ENCODE peak calls at places on chromosomes 2 and 18, in eight cellular contexts. One of them, this sample, is unnamed.

GRCh38 chr2:235142588-235142987 is 190.8 kb downstream of the SH3BP4 start:
- DNase-seq in body of pancreas: peak
- DNase-seq in testis: no peak
- DNase-seq in GM12892: no peak
- DNase-seq in A549: no peak
- DNase-seq in IMR-90: no peak
- DNase-seq in lower leg skin: no peak
- DNase-seq in spleen: no peak
- DNase-seq in this sample: no peak

GRCh38 chr2:105450495-105450894 is 51.6 kb upstream of the FHL2 start:
- DNase-seq in body of pancreas: no peak
- DNase-seq in lower leg skin: no peak
- DNase-seq in testis: no peak
- DNase-seq in GM12892: no peak
- DNase-seq in A549: no peak
- DNase-seq in spleen: no peak
- DNase-seq in IMR-90: no peak
- DNase-seq in this sample: no peak

GRCh38 chr2:55923978-55924325 is 370 bp upstream of the EFEMP1 start:
- DNase-seq in IMR-90: no peak
- DNase-seq in GM12892: no peak
- DNase-seq in lower leg skin: no peak
- DNase-seq in testis: no peak
- DNase-seq in body of pancreas: no peak
- DNase-seq in spleen: no peak
- DNase-seq in A549: no peak
- DNase-seq in this sample: no peak

GRCh38 chr2:221716434-221717303 is 144.6 kb upstream of the EPHA4 start:
- DNase-seq in testis: no peak
- DNase-seq in body of pancreas: no peak
- DNase-seq in A549: peak
- DNase-seq in GM12892: no peak
- DNase-seq in spleen: no peak
- DNase-seq in IMR-90: peak
- DNase-seq in lower leg skin: no peak
- DNase-seq in this sample: no peak

GRCh38 chr2:176390276-176390675 is 121.0 kb downstream of the MTX2 start:
- DNase-seq in lower leg skin: no peak
- DNase-seq in body of pancreas: no peak
- DNase-seq in spleen: no peak
- DNase-seq in A549: no peak
- DNase-seq in GM12892: no peak
- DNase-seq in IMR-90: peak
- DNase-seq in testis: no peak
- DNase-seq in this sample: no peak

GRCh38 chr2:2782007-2782406 is 450.9 kb upstream of the MYT1L start:
- DNase-seq in IMR-90: no peak
- DNase-seq in testis: no peak
- DNase-seq in GM12892: no peak
- DNase-seq in spleen: no peak
- DNase-seq in lower leg skin: no peak
- DNase-seq in A549: no peak
- DNase-seq in body of pancreas: no peak
- DNase-seq in this sample: no peak

GRCh38 chr18:10076502-10077030 is 162.8 kb downstream of the VAPA start:
- DNase-seq in lower leg skin: no peak
- DNase-seq in body of pancreas: peak
- DNase-seq in GM12892: no peak
- DNase-seq in IMR-90: no peak
- DNase-seq in testis: no peak
- DNase-seq in A549: no peak
- DNase-seq in spleen: no peak
- DNase-seq in this sample: no peak

GRCh38 chr2:206863721-206864120 is 75.6 kb upstream of the CPO start:
- DNase-seq in testis: no peak
- DNase-seq in spleen: no peak
- DNase-seq in body of pancreas: no peak
- DNase-seq in IMR-90: no peak
- DNase-seq in GM12892: no peak
- DNase-seq in lower leg skin: no peak
- DNase-seq in A549: no peak
- DNase-seq in this sample: no peak

GRCh38 chr18:76452357-76452756 is 42.7 kb downstream of the ZNF516 start:
- DNase-seq in body of pancreas: peak
- DNase-seq in IMR-90: peak
- DNase-seq in A549: no peak
- DNase-seq in spleen: no peak
- DNase-seq in GM12892: no peak
- DNase-seq in testis: peak
- DNase-seq in lower leg skin: no peak
- DNase-seq in this sample: no peak

GRCh38 chr18:50192903-50193795 is 1.8 kb downstream of the MYO5B start:
- DNase-seq in spleen: no peak
- DNase-seq in testis: no peak
- DNase-seq in body of pancreas: peak
- DNase-seq in A549: no peak
- DNase-seq in GM12892: no peak
- DNase-seq in lower leg skin: no peak
- DNase-seq in IMR-90: no peak
- DNase-seq in this sample: no peak

DNA sequence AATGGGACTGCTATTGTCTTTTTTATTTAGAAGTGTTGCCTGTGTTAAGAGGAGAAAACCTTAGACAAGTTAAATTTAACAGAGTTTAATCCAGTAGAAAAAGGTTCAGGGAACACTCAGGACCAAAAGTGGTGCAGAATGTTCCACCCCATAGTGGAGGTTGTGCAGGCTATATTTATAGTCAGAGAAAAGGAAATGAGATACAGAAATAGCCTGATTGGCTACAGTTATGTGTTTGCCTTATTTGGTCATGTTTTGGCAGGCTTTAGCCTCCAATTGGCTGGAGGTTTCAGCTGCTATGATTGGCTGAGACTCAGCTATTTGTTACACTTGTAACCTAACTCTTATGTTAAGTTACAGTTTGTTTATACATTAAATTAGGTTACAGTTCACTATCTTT is 4.1 kb downstream of the STAMBP start:
- DNase-seq in spleen: no peak
- DNase-seq in testis: no peak
- DNase-seq in body of pancreas: no peak
- DNase-seq in GM12892: no peak
- DNase-seq in lower leg skin: no peak
- DNase-seq in A549: no peak
- DNase-seq in IMR-90: peak
- DNase-seq in this sample: peak
- TF ChIP-seq POLR2A in spleen: no peak
- TF ChIP-seq POLR2A in testis: no peak
- TF ChIP-seq POLR2A in body of pancreas: no peak
- TF ChIP-seq POLR2A in GM12892: peak
- TF ChIP-seq POLR2A in lower leg skin: no peak
- TF ChIP-seq POLR2A in A549: no peak
- TF ChIP-seq POLR2A in IMR-90: no peak
- TF ChIP-seq POLR2A in this sample: peak

GRCh38 chr2:152611458-152612231 is 105.6 kb downstream of the PRPF40A start:
- DNase-seq in GM12892: no peak
- DNase-seq in lower leg skin: no peak
- DNase-seq in spleen: no peak
- DNase-seq in body of pancreas: peak
- DNase-seq in A549: no peak
- DNase-seq in IMR-90: peak
- DNase-seq in testis: peak
- DNase-seq in this sample: peak

GRCh38 chr2:152607793-152608300 is 109.4 kb downstream of the PRPF40A start:
- DNase-seq in lower leg skin: no peak
- DNase-seq in GM12892: no peak
- DNase-seq in A549: no peak
- DNase-seq in testis: no peak
- DNase-seq in body of pancreas: no peak
- DNase-seq in IMR-90: no peak
- DNase-seq in spleen: no peak
- DNase-seq in this sample: no peak

GRCh38 chr2:152606965-152607364 is 110.3 kb downstream of the PRPF40A start:
- DNase-seq in lower leg skin: no peak
- DNase-seq in GM12892: no peak
- DNase-seq in spleen: no peak
- DNase-seq in body of pancreas: no peak
- DNase-seq in testis: no peak
- DNase-seq in IMR-90: no peak
- DNase-seq in A549: no peak
- DNase-seq in this sample: no peak

GRCh38 chr2:152609699-152610098 is 107.6 kb downstream of the PRPF40A start:
- DNase-seq in A549: no peak
- DNase-seq in GM12892: no peak
- DNase-seq in lower leg skin: no peak
- DNase-seq in spleen: no peak
- DNase-seq in IMR-90: no peak
- DNase-seq in body of pancreas: no peak
- DNase-seq in testis: no peak
- DNase-seq in this sample: no peak

GRCh38 chr2:152609174-152609573 is 108.1 kb downstream of the PRPF40A start:
- DNase-seq in lower leg skin: no peak
- DNase-seq in body of pancreas: no peak
- DNase-seq in A549: no peak
- DNase-seq in testis: no peak
- DNase-seq in GM12892: no peak
- DNase-seq in spleen: no peak
- DNase-seq in IMR-90: no peak
- DNase-seq in this sample: peak
- TF ChIP-seq POLR2A in lower leg skin: no peak
- TF ChIP-seq POLR2A in body of pancreas: no peak
- TF ChIP-seq POLR2A in A549: no peak
- TF ChIP-seq POLR2A in testis: no peak
- TF ChIP-seq POLR2A in GM12892: no peak
- TF ChIP-seq POLR2A in spleen: no peak
- TF ChIP-seq POLR2A in IMR-90: no peak
- TF ChIP-seq POLR2A in this sample: no peak

GRCh38 chr18:2571200-2572143 is at the start of the genes METTL4 and NDC80:
- DNase-seq in GM12892: peak
- DNase-seq in A549: peak
- DNase-seq in lower leg skin: peak
- DNase-seq in testis: peak
- DNase-seq in body of pancreas: peak
- DNase-seq in IMR-90: peak
- DNase-seq in spleen: peak
- DNase-seq in this sample: peak
- TF ChIP-seq POLR2A in GM12892: peak
- TF ChIP-seq POLR2A in A549: peak
- TF ChIP-seq POLR2A in lower leg skin: no peak
- TF ChIP-seq POLR2A in testis: no peak
- TF ChIP-seq POLR2A in body of pancreas: no peak
- TF ChIP-seq POLR2A in IMR-90: peak
- TF ChIP-seq POLR2A in spleen: no peak
- TF ChIP-seq POLR2A in this sample: peak

GRCh38 chr2:202752071-202752470 is 117.3 kb downstream of the FAM117B start:
- DNase-seq in IMR-90: no peak
- DNase-seq in GM12892: no peak
- DNase-seq in lower leg skin: no peak
- DNase-seq in body of pancreas: no peak
- DNase-seq in testis: no peak
- DNase-seq in spleen: no peak
- DNase-seq in A549: no peak
- DNase-seq in this sample: no peak
- TF ChIP-seq POLR2A in IMR-90: no peak
- TF ChIP-seq POLR2A in GM12892: no peak
- TF ChIP-seq POLR2A in lower leg skin: no peak
- TF ChIP-seq POLR2A in body of pancreas: no peak
- TF ChIP-seq POLR2A in testis: no peak
- TF ChIP-seq POLR2A in spleen: no peak
- TF ChIP-seq POLR2A in A549: no peak
- TF ChIP-seq POLR2A in this sample: no peak

GRCh38 chr2:120223034-120223912 is at the start of gene TMEM185B:
- DNase-seq in IMR-90: peak
- DNase-seq in lower leg skin: peak
- DNase-seq in spleen: peak
- DNase-seq in A549: peak
- DNase-seq in testis: peak
- DNase-seq in GM12892: peak
- DNase-seq in body of pancreas: peak
- DNase-seq in this sample: peak
- TF ChIP-seq POLR2A in IMR-90: peak
- TF ChIP-seq POLR2A in lower leg skin: no peak
- TF ChIP-seq POLR2A in spleen: no peak
- TF ChIP-seq POLR2A in A549: peak
- TF ChIP-seq POLR2A in testis: no peak
- TF ChIP-seq POLR2A in GM12892: peak
- TF ChIP-seq POLR2A in body of pancreas: peak
- TF ChIP-seq POLR2A in this sample: peak

DNA sequence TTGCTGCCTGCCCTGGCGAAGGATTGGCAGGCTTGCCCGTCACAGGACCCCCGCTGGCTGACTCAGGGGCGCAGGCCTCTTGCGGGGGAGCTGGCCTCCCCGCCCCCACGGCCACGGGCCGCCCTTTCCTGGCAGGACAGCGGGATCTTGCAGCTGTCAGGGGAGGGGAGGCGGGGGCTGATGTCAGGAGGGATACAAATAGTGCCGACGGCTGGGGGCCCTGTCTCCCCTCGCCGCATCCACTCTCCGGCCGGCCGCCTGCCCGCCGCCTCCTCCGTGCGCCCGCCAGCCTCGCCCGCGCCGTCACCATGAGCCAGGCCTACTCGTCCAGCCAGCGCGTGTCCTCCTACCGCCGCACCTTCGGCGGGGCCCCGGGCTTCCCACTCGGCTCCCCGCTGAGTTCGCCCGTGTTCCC is at the start of gene DES:
- DNase-seq in spleen: no peak
- DNase-seq in A549: no peak
- DNase-seq in lower leg skin: no peak
- DNase-seq in IMR-90: no peak
- DNase-seq in body of pancreas: no peak
- DNase-seq in testis: no peak
- DNase-seq in GM12892: no peak
- DNase-seq in this sample: no peak
- TF ChIP-seq POLR2A in spleen: no peak
- TF ChIP-seq POLR2A in A549: no peak
- TF ChIP-seq POLR2A in lower leg skin: no peak
- TF ChIP-seq POLR2A in IMR-90: no peak
- TF ChIP-seq POLR2A in body of pancreas: no peak
- TF ChIP-seq POLR2A in testis: no peak
- TF ChIP-seq POLR2A in GM12892: no peak
- TF ChIP-seq POLR2A in this sample: no peak

GRCh38 chr2:74048843-74049519 is 64.3 kb downstream of the TET3 start:
- DNase-seq in testis: no peak
- DNase-seq in GM12892: no peak
- DNase-seq in A549: no peak
- DNase-seq in body of pancreas: no peak
- DNase-seq in lower leg skin: no peak
- DNase-seq in spleen: no peak
- DNase-seq in IMR-90: no peak
- DNase-seq in this sample: peak
- TF ChIP-seq POLR2A in testis: no peak
- TF ChIP-seq POLR2A in GM12892: no peak
- TF ChIP-seq POLR2A in A549: no peak
- TF ChIP-seq POLR2A in body of pancreas: no peak
- TF ChIP-seq POLR2A in lower leg skin: no peak
- TF ChIP-seq POLR2A in spleen: no peak
- TF ChIP-seq POLR2A in IMR-90: no peak
- TF ChIP-seq POLR2A in this sample: no peak

This sample was measured in erythroblast.